ENCODE peak calls at places on chromosomes 16 and 17, in five cellular contexts. One of them, this sample, is unnamed.

GRCh38 chr16:81567987-81568748 is 123.6 kb downstream of the CMIP start:
- DNase-seq in heart right ventricle: peak; percentile 32
- DNase-seq in PC-9: peak; percentile 90
- DNase-seq in naive thymus-derived CD4-positive, alpha-beta T cell: no peak
- DNase-seq in esophagus muscularis mucosa: no peak
- DNase-seq in this sample: no peak

GRCh38 chr17:18070861-18071340 is 16.8 kb upstream of the DRG2 start:
- DNase-seq in naive thymus-derived CD4-positive, alpha-beta T cell: no peak
- DNase-seq in PC-9: no peak
- DNase-seq in esophagus muscularis mucosa: no peak
- DNase-seq in heart right ventricle: no peak
- DNase-seq in this sample: no peak

GRCh38 chr16:75000481-75001081 is 1.8 kb downstream of the ZNRF1 start:
- DNase-seq in esophagus muscularis mucosa: peak; percentile 86
- DNase-seq in heart right ventricle: no peak
- DNase-seq in PC-9: no peak
- DNase-seq in naive thymus-derived CD4-positive, alpha-beta T cell: no peak
- DNase-seq in this sample: no peak

GRCh38 chr17:66843606-66844005 is 8.7 kb downstream of the CACNG5 start:
- DNase-seq in esophagus muscularis mucosa: no peak
- DNase-seq in heart right ventricle: no peak
- DNase-seq in PC-9: no peak
- DNase-seq in naive thymus-derived CD4-positive, alpha-beta T cell: no peak
- DNase-seq in this sample: no peak

GRCh38 chr17:80948961-80949450 is 42.6 kb upstream of the CHMP6 start:
- DNase-seq in PC-9: no peak
- DNase-seq in heart right ventricle: no peak
- DNase-seq in esophagus muscularis mucosa: no peak
- DNase-seq in naive thymus-derived CD4-positive, alpha-beta T cell: no peak
- DNase-seq in this sample: no peak

GRCh38 chr17:81871387-81872120 is 417 bp upstream of the ARHGDIA start:
- DNase-seq in heart right ventricle: peak; percentile 94
- DNase-seq in naive thymus-derived CD4-positive, alpha-beta T cell: peak; percentile 97
- DNase-seq in esophagus muscularis mucosa: peak; percentile 98
- DNase-seq in PC-9: peak; percentile 47
- DNase-seq in this sample: peak; percentile 94

GRCh38 chr16:14015948-14016347 is 55.2 kb upstream of the MRTFB start:
- DNase-seq in heart right ventricle: no peak
- DNase-seq in naive thymus-derived CD4-positive, alpha-beta T cell: no peak
- DNase-seq in esophagus muscularis mucosa: no peak
- DNase-seq in PC-9: peak; percentile 84
- DNase-seq in this sample: no peak

GRCh38 chr17:8955560-8955959 is 9.9 kb downstream of the PIK3R5 start:
- DNase-seq in naive thymus-derived CD4-positive, alpha-beta T cell: no peak
- DNase-seq in heart right ventricle: no peak
- DNase-seq in PC-9: no peak
- DNase-seq in esophagus muscularis mucosa: peak; percentile 89
- DNase-seq in this sample: no peak

GRCh38 chr17:72100445-72100844 is 20.4 kb upstream of the SOX9 start:
- DNase-seq in PC-9: no peak
- DNase-seq in heart right ventricle: no peak
- DNase-seq in naive thymus-derived CD4-positive, alpha-beta T cell: no peak
- DNase-seq in esophagus muscularis mucosa: no peak
- DNase-seq in this sample: no peak

GRCh38 chr16:22775220-22775912 is 38.6 kb upstream of the HS3ST2 start:
- DNase-seq in heart right ventricle: no peak
- DNase-seq in PC-9: no peak
- DNase-seq in esophagus muscularis mucosa: no peak
- DNase-seq in naive thymus-derived CD4-positive, alpha-beta T cell: no peak
- DNase-seq in this sample: no peak

GRCh38 chr16:87541004-87541881 is 48.4 kb upstream of the ZCCHC14 start:
- DNase-seq in PC-9: no peak
- DNase-seq in naive thymus-derived CD4-positive, alpha-beta T cell: no peak
- DNase-seq in heart right ventricle: peak; percentile 61
- DNase-seq in esophagus muscularis mucosa: no peak
- DNase-seq in this sample: no peak

GRCh38 chr17:13727441-13728171 is 125.9 kb upstream of the HS3ST3A1 start:
- DNase-seq in heart right ventricle: no peak
- DNase-seq in naive thymus-derived CD4-positive, alpha-beta T cell: no peak
- DNase-seq in esophagus muscularis mucosa: no peak
- DNase-seq in PC-9: no peak
- DNase-seq in this sample: no peak

GRCh38 chr17:77319211-77320031 is 178.7 kb downstream of the SEC14L1 start:
- DNase-seq in esophagus muscularis mucosa: peak; percentile 96
- DNase-seq in naive thymus-derived CD4-positive, alpha-beta T cell: peak; percentile 31
- DNase-seq in PC-9: peak; percentile 88
- DNase-seq in heart right ventricle: peak; percentile 87
- DNase-seq in this sample: peak; percentile 47

GRCh38 chr16:52597772-52598483 is 51.0 kb upstream of the TOX3 start:
- DNase-seq in naive thymus-derived CD4-positive, alpha-beta T cell: no peak
- DNase-seq in esophagus muscularis mucosa: no peak
- DNase-seq in PC-9: no peak
- DNase-seq in heart right ventricle: no peak
- DNase-seq in this sample: no peak

GRCh38 chr16:88471575-88471974 is 18.5 kb downstream of the ZFPM1 start:
- DNase-seq in PC-9: no peak
- DNase-seq in esophagus muscularis mucosa: no peak
- DNase-seq in heart right ventricle: no peak
- DNase-seq in naive thymus-derived CD4-positive, alpha-beta T cell: no peak
- DNase-seq in this sample: no peak

GRCh38 chr17:4934173-4934979 is 2.3 kb downstream of the GP1BA start:
- DNase-seq in heart right ventricle: no peak
- DNase-seq in naive thymus-derived CD4-positive, alpha-beta T cell: no peak
- DNase-seq in PC-9: peak; percentile 54
- DNase-seq in esophagus muscularis mucosa: no peak
- DNase-seq in this sample: no peak

GRCh38 chr17:34703533-34703932 is 124.2 kb downstream of the TMEM132E start:
- DNase-seq in PC-9: no peak
- DNase-seq in heart right ventricle: peak; percentile 15
- DNase-seq in esophagus muscularis mucosa: no peak
- DNase-seq in naive thymus-derived CD4-positive, alpha-beta T cell: peak; percentile 10
- DNase-seq in this sample: no peak

GRCh38 chr16:12229759-12230594 is 253.4 kb downstream of the SNX29 start:
- DNase-seq in esophagus muscularis mucosa: no peak
- DNase-seq in heart right ventricle: no peak
- DNase-seq in PC-9: no peak
- DNase-seq in naive thymus-derived CD4-positive, alpha-beta T cell: no peak
- DNase-seq in this sample: no peak

GRCh38 chr17:81166033-81166472 is at the start of gene AATK:
- DNase-seq in naive thymus-derived CD4-positive, alpha-beta T cell: no peak
- DNase-seq in esophagus muscularis mucosa: no peak
- DNase-seq in heart right ventricle: no peak
- DNase-seq in PC-9: no peak
- DNase-seq in this sample: no peak

GRCh38 chr17:13786000-13786598 is 184.4 kb upstream of the HS3ST3A1 start:
- DNase-seq in naive thymus-derived CD4-positive, alpha-beta T cell: no peak
- DNase-seq in heart right ventricle: no peak
- DNase-seq in PC-9: no peak
- DNase-seq in esophagus muscularis mucosa: no peak
- DNase-seq in this sample: no peak

GRCh38 chr16:46711106-46711769 is 21.8 kb downstream of the ORC6 start:
- DNase-seq in PC-9: no peak
- DNase-seq in esophagus muscularis mucosa: no peak
- DNase-seq in naive thymus-derived CD4-positive, alpha-beta T cell: no peak
- DNase-seq in heart right ventricle: peak; percentile 66
- DNase-seq in this sample: no peak

GRCh38 chr17:81513669-81514484 is 1.3 kb upstream of the ACTG1 start:
- DNase-seq in naive thymus-derived CD4-positive, alpha-beta T cell: peak; percentile 38
- DNase-seq in PC-9: peak; percentile 41
- DNase-seq in heart right ventricle: peak; percentile 72
- DNase-seq in esophagus muscularis mucosa: no peak
- DNase-seq in this sample: no peak

GRCh38 chr16:64925166-64925565 is 196.7 kb downstream of the CDH11 start:
- DNase-seq in heart right ventricle: peak; percentile 12
- DNase-seq in esophagus muscularis mucosa: no peak
- DNase-seq in PC-9: no peak
- DNase-seq in naive thymus-derived CD4-positive, alpha-beta T cell: no peak
- DNase-seq in this sample: no peak

GRCh38 chr17:43094129-43094834 is 30.9 kb downstream of the BRCA1 start:
- DNase-seq in heart right ventricle: no peak
- DNase-seq in esophagus muscularis mucosa: no peak
- DNase-seq in naive thymus-derived CD4-positive, alpha-beta T cell: no peak
- DNase-seq in PC-9: no peak
- DNase-seq in this sample: no peak

GRCh38 chr17:39573447-39574298 is 34.0 kb downstream of the NEUROD2 start:
- DNase-seq in esophagus muscularis mucosa: no peak
- DNase-seq in heart right ventricle: peak; percentile 71
- DNase-seq in PC-9: peak; percentile 57
- DNase-seq in naive thymus-derived CD4-positive, alpha-beta T cell: no peak
- DNase-seq in this sample: no peak

GRCh38 chr17:19403021-19403420 is 8.0 kb upstream of the RNF112 start:
- DNase-seq in PC-9: no peak
- DNase-seq in naive thymus-derived CD4-positive, alpha-beta T cell: no peak
- DNase-seq in heart right ventricle: no peak
- DNase-seq in esophagus muscularis mucosa: no peak
- DNase-seq in this sample: no peak

GRCh38 chr16:84007946-84008345 is 34.6 kb downstream of the SLC38A8 start:
- DNase-seq in PC-9: no peak
- DNase-seq in esophagus muscularis mucosa: no peak
- DNase-seq in naive thymus-derived CD4-positive, alpha-beta T cell: no peak
- DNase-seq in heart right ventricle: no peak
- DNase-seq in this sample: no peak

GRCh38 chr17:6488008-6488539 is 43.8 kb downstream of the PIMREG start:
- DNase-seq in esophagus muscularis mucosa: no peak
- DNase-seq in naive thymus-derived CD4-positive, alpha-beta T cell: no peak
- DNase-seq in PC-9: no peak
- DNase-seq in heart right ventricle: no peak
- DNase-seq in this sample: no peak

GRCh38 chr17:79789943-79790804 is 6.7 kb downstream of the CBX8 start:
- DNase-seq in PC-9: no peak
- DNase-seq in naive thymus-derived CD4-positive, alpha-beta T cell: no peak
- DNase-seq in heart right ventricle: no peak
- DNase-seq in esophagus muscularis mucosa: no peak
- DNase-seq in this sample: no peak

GRCh38 chr16:22663389-22664064 is 150.4 kb upstream of the HS3ST2 start:
- DNase-seq in esophagus muscularis mucosa: no peak
- DNase-seq in naive thymus-derived CD4-positive, alpha-beta T cell: no peak
- DNase-seq in PC-9: no peak
- DNase-seq in heart right ventricle: no peak
- DNase-seq in this sample: no peak

GRCh38 chr16:29927523-29927905 is 1.5 kb upstream of the KCTD13 start:
- DNase-seq in PC-9: no peak
- DNase-seq in naive thymus-derived CD4-positive, alpha-beta T cell: no peak
- DNase-seq in esophagus muscularis mucosa: no peak
- DNase-seq in heart right ventricle: no peak
- DNase-seq in this sample: no peak

GRCh38 chr17:19263621-19264010 is 26.4 kb downstream of the EPN2 start:
- DNase-seq in heart right ventricle: no peak
- DNase-seq in naive thymus-derived CD4-positive, alpha-beta T cell: no peak
- DNase-seq in PC-9: no peak
- DNase-seq in esophagus muscularis mucosa: no peak
- DNase-seq in this sample: no peak

GRCh38 chr16:8204769-8205168 is 385.5 kb downstream of the TMEM114 start:
- DNase-seq in esophagus muscularis mucosa: no peak
- DNase-seq in naive thymus-derived CD4-positive, alpha-beta T cell: no peak
- DNase-seq in PC-9: no peak
- DNase-seq in heart right ventricle: no peak
- DNase-seq in this sample: no peak

GRCh38 chr17:21303441-21304065 is 19.0 kb downstream of the MAP2K3 start:
- DNase-seq in esophagus muscularis mucosa: no peak
- DNase-seq in heart right ventricle: no peak
- DNase-seq in naive thymus-derived CD4-positive, alpha-beta T cell: no peak
- DNase-seq in PC-9: no peak
- DNase-seq in this sample: no peak

GRCh38 chr17:28722413-28723158 is 2.8 kb downstream of the RPL23A start:
- DNase-seq in esophagus muscularis mucosa: no peak
- DNase-seq in naive thymus-derived CD4-positive, alpha-beta T cell: no peak
- DNase-seq in heart right ventricle: no peak
- DNase-seq in PC-9: no peak
- DNase-seq in this sample: no peak
- H3K27ac ChIP-seq in esophagus muscularis mucosa: no peak overlapping the region
- H3K27ac ChIP-seq in naive thymus-derived CD4-positive, alpha-beta T cell: peak overlapping the region; percentile 82
- H3K27ac ChIP-seq in heart right ventricle: no peak overlapping the region
- H3K27ac ChIP-seq in PC-9: peak overlapping the region; percentile 82
- H3K27ac ChIP-seq in this sample: peak overlapping the region; percentile 5

DNA sequence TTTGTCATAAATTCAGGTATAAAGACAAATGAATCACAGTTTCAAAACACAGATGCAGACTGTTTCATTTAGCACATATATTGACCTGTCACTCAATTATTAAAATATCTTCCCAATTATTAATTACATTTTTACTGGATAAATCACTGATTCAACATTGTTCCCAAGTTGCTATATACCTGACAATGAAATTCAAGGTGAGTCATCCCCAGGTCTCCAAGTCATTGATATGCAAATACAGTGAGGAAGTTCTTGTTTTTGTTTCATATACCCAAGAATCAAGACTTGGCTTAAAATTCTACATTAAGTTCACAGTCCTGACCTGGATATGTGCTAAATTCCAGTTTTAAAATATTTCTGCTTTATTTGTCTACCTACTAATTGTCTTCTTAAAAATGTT is 599.3 kb upstream of the PSMD7 start:
- DNase-seq in esophagus muscularis mucosa: no peak
- DNase-seq in naive thymus-derived CD4-positive, alpha-beta T cell: no peak
- DNase-seq in heart right ventricle: no peak
- DNase-seq in PC-9: no peak
- DNase-seq in this sample: no peak
- H3K27ac ChIP-seq in esophagus muscularis mucosa: no peak overlapping the region
- H3K27ac ChIP-seq in naive thymus-derived CD4-positive, alpha-beta T cell: no peak overlapping the region
- H3K27ac ChIP-seq in heart right ventricle: no peak overlapping the region
- H3K27ac ChIP-seq in PC-9: no peak overlapping the region
- H3K27ac ChIP-seq in this sample: no peak overlapping the region

GRCh38 chr16:1793578-1794220 is at the start of gene IGFALS:
- DNase-seq in esophagus muscularis mucosa: no peak
- DNase-seq in PC-9: no peak
- DNase-seq in heart right ventricle: no peak
- DNase-seq in naive thymus-derived CD4-positive, alpha-beta T cell: no peak
- DNase-seq in this sample: no peak
- H3K27ac ChIP-seq in esophagus muscularis mucosa: no peak within 1 kb of the TSS
- H3K27ac ChIP-seq in PC-9: no peak within 1 kb of the TSS
- H3K27ac ChIP-seq in heart right ventricle: no peak within 1 kb of the TSS
- H3K27ac ChIP-seq in naive thymus-derived CD4-positive, alpha-beta T cell: no peak within 1 kb of the TSS
- H3K27ac ChIP-seq in this sample: no peak within 1 kb of the TSS

DNA sequence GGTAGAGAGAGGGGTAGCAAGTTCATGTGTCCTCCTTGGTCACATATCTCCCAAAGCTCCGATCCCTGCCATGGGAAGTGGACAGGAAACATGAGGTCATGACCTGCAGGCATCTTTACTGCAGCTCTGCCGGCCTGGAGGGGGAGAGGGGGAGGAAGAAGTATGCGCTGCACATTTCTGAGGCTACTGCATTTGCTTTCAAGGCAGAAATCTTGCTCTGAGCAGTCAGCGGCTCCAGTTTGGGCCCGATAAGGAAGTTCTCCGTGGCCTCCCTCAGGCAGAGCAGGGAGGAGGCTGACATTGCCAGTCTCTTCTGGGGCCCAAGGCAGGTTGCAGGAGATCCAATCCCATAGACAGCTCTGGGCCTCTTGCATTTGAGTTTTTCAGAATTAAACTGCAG is 1.5 kb upstream of the NHERF1 start:
- DNase-seq in heart right ventricle: no peak
- DNase-seq in naive thymus-derived CD4-positive, alpha-beta T cell: no peak
- DNase-seq in esophagus muscularis mucosa: no peak
- DNase-seq in PC-9: no peak
- DNase-seq in this sample: no peak
- H3K27ac ChIP-seq in heart right ventricle: peak overlapping the region; percentile 13
- H3K27ac ChIP-seq in naive thymus-derived CD4-positive, alpha-beta T cell: peak overlapping the region; percentile 90
- H3K27ac ChIP-seq in esophagus muscularis mucosa: no peak overlapping the region
- H3K27ac ChIP-seq in PC-9: no peak overlapping the region
- H3K27ac ChIP-seq in this sample: peak overlapping the region; percentile 51

GRCh38 chr17:74952431-74953128 is 16.9 kb downstream of the OTOP3 start:
- DNase-seq in naive thymus-derived CD4-positive, alpha-beta T cell: no peak
- DNase-seq in PC-9: no peak
- DNase-seq in heart right ventricle: no peak
- DNase-seq in esophagus muscularis mucosa: no peak
- DNase-seq in this sample: no peak
- H3K27ac ChIP-seq in naive thymus-derived CD4-positive, alpha-beta T cell: no peak overlapping the region
- H3K27ac ChIP-seq in PC-9: no peak overlapping the region
- H3K27ac ChIP-seq in heart right ventricle: no peak overlapping the region
- H3K27ac ChIP-seq in esophagus muscularis mucosa: no peak overlapping the region
- H3K27ac ChIP-seq in this sample: no peak overlapping the region

This sample was measured in effector memory CD4-positive, alpha-beta T cell.